ENCODE peak calls at places on chromosomes 11 and 22, in five cellular contexts. J is RWPE1; D is CD4-positive, CD25-positive, alpha-beta regulatory T cell; A is stimulated activated CD8-positive, alpha-beta memory T cell treated with anti-CD3 and anti-CD28 coated beads, Interleukin-7, amount 100 ng/mL, for 1 hour; L is CD4-positive, alpha-beta T cell. S is an unnamed sample.
A peak's percentile ranks its signal among the peaks of the same experiment; 100 is the strongest.

GRCh38 chr11:120555433-120555773 is 43.9 kb downstream of the GRIK4 start:
- DNase-seq in J (no peak), D (no peak), A (no peak), L (no peak), S (no peak)

GRCh38 chr22:47172771-47173534 is 410.5 kb downstream of the TBC1D22A start:
- DNase-seq in J (no peak), D (no peak), A (no peak), L (no peak), S (no peak)

GRCh38 chr11:117528061-117528780 is 200.6 kb downstream of the CEP164 start:
- DNase-seq in J (no peak), D (no peak), A (no peak), L (no peak), S (no peak)

GRCh38 chr22:42764895-42765363 is 44.3 kb upstream of the A4GALT start:
- DNase-seq in J (no peak), D (no peak), A (no peak), L (no peak), S (no peak)

GRCh38 chr22:42134033-42135020 is 3.7 kb upstream of the CYP2D6 start:
- DNase-seq in J (no peak), D (no peak), A (no peak), L (no peak), S (no peak)

GRCh38 chr11:128678017-128678416 is 15.9 kb upstream of the FLI1 start:
- DNase-seq in J (no peak), D (no peak), A (no peak), L (no peak), S (no peak)

GRCh38 chr11:47155914-47156313 is 20.8 kb downstream of the ARFGAP2 start:
- DNase-seq in J (no peak), D (no peak), A (no peak), L (no peak), S (no peak)

GRCh38 chr22:25840883-25841282 is 98.9 kb downstream of the MYO18B start:
- DNase-seq in J (no peak), D (no peak), A (no peak), L (no peak), S (no peak)

GRCh38 chr11:45925550-45925949 is 3.1 kb downstream of the LARGE2 start:
- DNase-seq in J (no peak), D (no peak), A (no peak), L (no peak), S (no peak)

GRCh38 chr11:78635814-78636506 is 61.3 kb upstream of the NARS2 start:
- DNase-seq in J (no peak), D (no peak), A (no peak), L (no peak), S (no peak)

GRCh38 chr22:32796865-32797573 is 4.5 kb upstream of the TIMP3 start:
- DNase-seq in J (peak; percentile 43), D (peak; percentile 22), A (peak; percentile 2), L (peak; percentile 41), S (peak; percentile 71)

GRCh38 chr11:121802542-121802941 is 313.5 kb downstream of the BLID start:
- DNase-seq in J (no peak), D (no peak), A (no peak), L (no peak), S (no peak)

GRCh38 chr11:27976262-27976661 is 131.7 kb downstream of the KIF18A start:
- DNase-seq in J (no peak), D (no peak), A (no peak), L (no peak), S (no peak)

S was measured in Calu3.